ENCODE peak calls at places on chromosome 14, in nine cellular contexts. One of them, this sample, is unnamed.

GRCh38 chr14:93114713-93115068 is 1.0 kb downstream of the ITPK1 start:
- DNase-seq in AG04450: no peak
- DNase-seq in MCF 10A: no peak
- DNase-seq in activated CD4-positive, alpha-beta T cell treated with anti-CD3 and anti-CD28 coated beads for 24 hours: no peak
- DNase-seq in foreskin melanocyte: no peak
- DNase-seq in A673: no peak
- DNase-seq in NCI-H748 treated with DMSO at 0.1 percent for 48 hours: no peak
- DNase-seq in stimulated activated CD8-positive, alpha-beta memory T cell treated with anti-CD3 and anti-CD28 coated beads, Interleukin-12 subunit alpha, Interleukin-12 subunit beta, amount 100 ng/mL, for 1 hour: no peak
- DNase-seq in cardiac fibroblast: no peak
- DNase-seq in this sample: no peak

GRCh38 chr14:98444077-98444476 is 827.9 kb downstream of the BCL11B start:
- DNase-seq in AG04450: no peak
- DNase-seq in MCF 10A: no peak
- DNase-seq in activated CD4-positive, alpha-beta T cell treated with anti-CD3 and anti-CD28 coated beads for 24 hours: no peak
- DNase-seq in foreskin melanocyte: no peak
- DNase-seq in A673: no peak
- DNase-seq in NCI-H748 treated with DMSO at 0.1 percent for 48 hours: no peak
- DNase-seq in stimulated activated CD8-positive, alpha-beta memory T cell treated with anti-CD3 and anti-CD28 coated beads, Interleukin-12 subunit alpha, Interleukin-12 subunit beta, amount 100 ng/mL, for 1 hour: peak; percentile 3
- DNase-seq in cardiac fibroblast: no peak
- DNase-seq in this sample: no peak

GRCh38 chr14:68926236-68926635 is 52.9 kb downstream of the ACTN1 start:
- DNase-seq in AG04450: no peak
- DNase-seq in MCF 10A: no peak
- DNase-seq in activated CD4-positive, alpha-beta T cell treated with anti-CD3 and anti-CD28 coated beads for 24 hours: no peak
- DNase-seq in foreskin melanocyte: no peak
- DNase-seq in A673: no peak
- DNase-seq in NCI-H748 treated with DMSO at 0.1 percent for 48 hours: no peak
- DNase-seq in stimulated activated CD8-positive, alpha-beta memory T cell treated with anti-CD3 and anti-CD28 coated beads, Interleukin-12 subunit alpha, Interleukin-12 subunit beta, amount 100 ng/mL, for 1 hour: no peak
- DNase-seq in cardiac fibroblast: no peak
- DNase-seq in this sample: no peak

GRCh38 chr14:37051680-37052079 is 120.7 kb downstream of the SLC25A21 start:
- DNase-seq in AG04450: no peak
- DNase-seq in MCF 10A: no peak
- DNase-seq in activated CD4-positive, alpha-beta T cell treated with anti-CD3 and anti-CD28 coated beads for 24 hours: no peak
- DNase-seq in foreskin melanocyte: no peak
- DNase-seq in A673: no peak
- DNase-seq in NCI-H748 treated with DMSO at 0.1 percent for 48 hours: no peak
- DNase-seq in stimulated activated CD8-positive, alpha-beta memory T cell treated with anti-CD3 and anti-CD28 coated beads, Interleukin-12 subunit alpha, Interleukin-12 subunit beta, amount 100 ng/mL, for 1 hour: no peak
- DNase-seq in cardiac fibroblast: no peak
- DNase-seq in this sample: no peak

GRCh38 chr14:87935895-87936294 is 57.1 kb downstream of the GALC start:
- DNase-seq in AG04450: no peak
- DNase-seq in MCF 10A: no peak
- DNase-seq in activated CD4-positive, alpha-beta T cell treated with anti-CD3 and anti-CD28 coated beads for 24 hours: no peak
- DNase-seq in foreskin melanocyte: no peak
- DNase-seq in A673: no peak
- DNase-seq in NCI-H748 treated with DMSO at 0.1 percent for 48 hours: peak; percentile 72
- DNase-seq in stimulated activated CD8-positive, alpha-beta memory T cell treated with anti-CD3 and anti-CD28 coated beads, Interleukin-12 subunit alpha, Interleukin-12 subunit beta, amount 100 ng/mL, for 1 hour: no peak
- DNase-seq in cardiac fibroblast: no peak
- DNase-seq in this sample: no peak

GRCh38 chr14:42517786-42518530 is 911.3 kb downstream of the LRFN5 start:
- DNase-seq in AG04450: no peak
- DNase-seq in MCF 10A: peak; percentile 23
- DNase-seq in activated CD4-positive, alpha-beta T cell treated with anti-CD3 and anti-CD28 coated beads for 24 hours: no peak
- DNase-seq in foreskin melanocyte: no peak
- DNase-seq in A673: no peak
- DNase-seq in NCI-H748 treated with DMSO at 0.1 percent for 48 hours: no peak
- DNase-seq in stimulated activated CD8-positive, alpha-beta memory T cell treated with anti-CD3 and anti-CD28 coated beads, Interleukin-12 subunit alpha, Interleukin-12 subunit beta, amount 100 ng/mL, for 1 hour: no peak
- DNase-seq in cardiac fibroblast: peak; percentile 1
- DNase-seq in this sample: no peak

GRCh38 chr14:80358112-80358511 is 146.8 kb upstream of the DIO2 start:
- DNase-seq in AG04450: no peak
- DNase-seq in MCF 10A: no peak
- DNase-seq in activated CD4-positive, alpha-beta T cell treated with anti-CD3 and anti-CD28 coated beads for 24 hours: no peak
- DNase-seq in foreskin melanocyte: no peak
- DNase-seq in A673: no peak
- DNase-seq in NCI-H748 treated with DMSO at 0.1 percent for 48 hours: no peak
- DNase-seq in stimulated activated CD8-positive, alpha-beta memory T cell treated with anti-CD3 and anti-CD28 coated beads, Interleukin-12 subunit alpha, Interleukin-12 subunit beta, amount 100 ng/mL, for 1 hour: no peak
- DNase-seq in cardiac fibroblast: no peak
- DNase-seq in this sample: no peak

GRCh38 chr14:31204593-31205534 is 2.7 kb downstream of the HECTD1 start:
- DNase-seq in AG04450: no peak
- DNase-seq in MCF 10A: no peak
- DNase-seq in activated CD4-positive, alpha-beta T cell treated with anti-CD3 and anti-CD28 coated beads for 24 hours: no peak
- DNase-seq in foreskin melanocyte: no peak
- DNase-seq in A673: no peak
- DNase-seq in NCI-H748 treated with DMSO at 0.1 percent for 48 hours: no peak
- DNase-seq in stimulated activated CD8-positive, alpha-beta memory T cell treated with anti-CD3 and anti-CD28 coated beads, Interleukin-12 subunit alpha, Interleukin-12 subunit beta, amount 100 ng/mL, for 1 hour: no peak
- DNase-seq in cardiac fibroblast: no peak
- DNase-seq in this sample: no peak

GRCh38 chr14:104524726-104525125 is 54.8 kb upstream of the C14orf180 start:
- DNase-seq in AG04450: no peak
- DNase-seq in MCF 10A: no peak
- DNase-seq in activated CD4-positive, alpha-beta T cell treated with anti-CD3 and anti-CD28 coated beads for 24 hours: no peak
- DNase-seq in foreskin melanocyte: no peak
- DNase-seq in A673: no peak
- DNase-seq in NCI-H748 treated with DMSO at 0.1 percent for 48 hours: no peak
- DNase-seq in stimulated activated CD8-positive, alpha-beta memory T cell treated with anti-CD3 and anti-CD28 coated beads, Interleukin-12 subunit alpha, Interleukin-12 subunit beta, amount 100 ng/mL, for 1 hour: no peak
- DNase-seq in cardiac fibroblast: no peak
- DNase-seq in this sample: no peak

GRCh38 chr14:81220488-81220766 is 332 bp downstream of the GTF2A1 start:
- DNase-seq in AG04450: no peak
- DNase-seq in MCF 10A: no peak
- DNase-seq in activated CD4-positive, alpha-beta T cell treated with anti-CD3 and anti-CD28 coated beads for 24 hours: no peak
- DNase-seq in foreskin melanocyte: no peak
- DNase-seq in A673: peak; percentile 30
- DNase-seq in NCI-H748 treated with DMSO at 0.1 percent for 48 hours: peak; percentile 27
- DNase-seq in stimulated activated CD8-positive, alpha-beta memory T cell treated with anti-CD3 and anti-CD28 coated beads, Interleukin-12 subunit alpha, Interleukin-12 subunit beta, amount 100 ng/mL, for 1 hour: no peak
- DNase-seq in cardiac fibroblast: no peak
- DNase-seq in this sample: no peak

GRCh38 chr14:99774526-99775307 is 18.5 kb upstream of the EML1 start:
- DNase-seq in AG04450: no peak
- DNase-seq in MCF 10A: no peak
- DNase-seq in activated CD4-positive, alpha-beta T cell treated with anti-CD3 and anti-CD28 coated beads for 24 hours: no peak
- DNase-seq in foreskin melanocyte: no peak
- DNase-seq in A673: peak; percentile 72
- DNase-seq in NCI-H748 treated with DMSO at 0.1 percent for 48 hours: no peak
- DNase-seq in stimulated activated CD8-positive, alpha-beta memory T cell treated with anti-CD3 and anti-CD28 coated beads, Interleukin-12 subunit alpha, Interleukin-12 subunit beta, amount 100 ng/mL, for 1 hour: no peak
- DNase-seq in cardiac fibroblast: peak; percentile 53
- DNase-seq in this sample: no peak

GRCh38 chr14:105525861-105526780 is at the start of gene TMEM121:
- DNase-seq in AG04450: no peak
- DNase-seq in MCF 10A: no peak
- DNase-seq in activated CD4-positive, alpha-beta T cell treated with anti-CD3 and anti-CD28 coated beads for 24 hours: no peak
- DNase-seq in foreskin melanocyte: peak; percentile 13
- DNase-seq in A673: peak; percentile 20
- DNase-seq in NCI-H748 treated with DMSO at 0.1 percent for 48 hours: no peak
- DNase-seq in stimulated activated CD8-positive, alpha-beta memory T cell treated with anti-CD3 and anti-CD28 coated beads, Interleukin-12 subunit alpha, Interleukin-12 subunit beta, amount 100 ng/mL, for 1 hour: no peak
- DNase-seq in cardiac fibroblast: no peak
- DNase-seq in this sample: no peak

GRCh38 chr14:94571950-94572349 is 9.3 kb upstream of the SERPINA5 start:
- DNase-seq in AG04450: no peak
- DNase-seq in MCF 10A: peak; percentile 75
- DNase-seq in activated CD4-positive, alpha-beta T cell treated with anti-CD3 and anti-CD28 coated beads for 24 hours: no peak
- DNase-seq in foreskin melanocyte: no peak
- DNase-seq in A673: no peak
- DNase-seq in NCI-H748 treated with DMSO at 0.1 percent for 48 hours: no peak
- DNase-seq in stimulated activated CD8-positive, alpha-beta memory T cell treated with anti-CD3 and anti-CD28 coated beads, Interleukin-12 subunit alpha, Interleukin-12 subunit beta, amount 100 ng/mL, for 1 hour: no peak
- DNase-seq in cardiac fibroblast: peak; percentile 62
- DNase-seq in this sample: no peak

GRCh38 chr14:25308244-25308643 is 258.3 kb upstream of the STXBP6 start:
- DNase-seq in AG04450: no peak
- DNase-seq in MCF 10A: no peak
- DNase-seq in activated CD4-positive, alpha-beta T cell treated with anti-CD3 and anti-CD28 coated beads for 24 hours: no peak
- DNase-seq in foreskin melanocyte: no peak
- DNase-seq in A673: peak; percentile 27
- DNase-seq in NCI-H748 treated with DMSO at 0.1 percent for 48 hours: no peak
- DNase-seq in stimulated activated CD8-positive, alpha-beta memory T cell treated with anti-CD3 and anti-CD28 coated beads, Interleukin-12 subunit alpha, Interleukin-12 subunit beta, amount 100 ng/mL, for 1 hour: no peak
- DNase-seq in cardiac fibroblast: no peak
- DNase-seq in this sample: no peak